ENCODE peak calls at places on chromosomes 4 and X, in four cellular contexts. T is GM12878, L is WTC11, A is HepG2. N is an unnamed sample.

GRCh38 chr4:80027611-80028010 is 45.4 kb downstream of the ANTXR2 start:
- DNase-seq in T (no peak), L (no peak), A (no peak), N (no peak)

GRCh38 chrX:130575831-130576404 is 174.1 kb downstream of the RBMX2 start:
- DNase-seq in T (no peak), L (peak), A (peak), N (peak)

GRCh38 chr4:183757105-183757504 is 98.0 kb downstream of the TRAPPC11 start:
- DNase-seq in T (no peak), L (no peak), A (no peak), N (no peak)

GRCh38 chr4:100935090-100935489 is 412.2 kb downstream of the PPP3CA start:
- DNase-seq in T (no peak), L (no peak), A (no peak), N (peak)

GRCh38 chrX:19554786-19555185 is 39.5 kb upstream of the MAP3K15 start:
- DNase-seq in T (peak), L (no peak), A (no peak), N (no peak)

GRCh38 chr4:95599777-95600436 is 51.1 kb upstream of the UNC5C start:
- DNase-seq in T (peak), L (no peak), A (no peak), N (no peak)

GRCh38 chr4:111268769-111269414 is 646.0 kb upstream of the PITX2 start:
- DNase-seq in T (peak), L (no peak), A (no peak), N (no peak)

GRCh38 chrX:26918633-26919032 is 544.5 kb downstream of the PPP4R3C start:
- DNase-seq in T (no peak), L (peak), A (peak), N (peak)

GRCh38 chr4:159594576-159594975 is 491.7 kb downstream of the RAPGEF2 start:
- DNase-seq in T (no peak), L (no peak), A (no peak), N (peak)

GRCh38 chr4:153318696-153319320 is 25.7 kb upstream of the MND1 start:
- DNase-seq in T (no peak), L (no peak), A (peak), N (peak)
- TF ChIP-seq CTCF in T (peak), L (peak), A (peak), N (peak)

DNA sequence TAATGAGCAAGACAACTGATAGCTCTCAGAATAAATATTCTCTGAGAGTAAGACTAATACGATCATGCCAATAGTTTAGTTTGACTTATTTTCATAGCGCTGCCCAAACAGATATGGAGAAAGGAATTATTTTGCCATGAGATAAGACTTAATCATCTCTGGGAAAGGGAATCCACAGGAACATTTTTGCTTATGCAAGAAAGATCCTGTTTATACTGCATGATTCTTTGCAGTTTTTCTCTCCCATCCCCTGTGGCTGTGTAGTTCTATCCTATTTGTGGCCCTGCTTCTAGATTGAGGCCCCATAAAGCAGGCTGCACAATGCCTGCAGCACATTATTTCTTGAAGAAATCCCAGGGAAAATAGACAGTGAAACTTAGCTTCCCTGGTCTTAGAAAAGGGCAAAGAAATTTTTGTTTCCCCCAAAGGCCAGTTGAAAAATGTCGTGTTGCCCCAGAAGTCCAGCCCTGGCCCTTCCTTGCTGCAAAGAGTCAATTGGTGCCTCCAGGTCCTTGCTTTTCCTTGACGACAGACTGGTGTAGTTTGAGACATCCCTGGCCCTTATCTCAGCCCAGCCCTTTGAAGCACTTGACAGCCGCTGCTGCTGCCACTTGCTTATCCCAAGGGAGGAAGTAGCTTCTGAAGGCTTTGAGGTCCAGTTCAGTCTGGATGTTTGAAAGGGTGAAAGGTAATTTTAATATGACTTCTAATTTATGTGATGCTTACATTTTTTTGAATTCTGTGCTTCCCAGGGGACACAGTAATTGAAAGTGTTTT is 45.0 kb upstream of the SH3RF1 start:
- DNase-seq in T (no peak), L (no peak), A (no peak), N (peak)
- TF ChIP-seq CREB1 in T (no peak), L (no peak), A (no peak), N (no peak)

GRCh38 chr4:94545296-94545695 is 93.6 kb downstream of the PDLIM5 start:
- DNase-seq in T (no peak), L (no peak), A (peak), N (no peak)

GRCh38 chr4:94544811-94545210 is 93.1 kb downstream of the PDLIM5 start:
- DNase-seq in T (no peak), L (no peak), A (peak), N (no peak)

GRCh38 chr4:94548571-94548970 is 96.8 kb downstream of the PDLIM5 start:
- DNase-seq in T (no peak), L (no peak), A (peak), N (peak)

GRCh38 chr4:94550352-94550751 is 98.6 kb downstream of the PDLIM5 start:
- DNase-seq in T (no peak), L (no peak), A (no peak), N (no peak)

DNA sequence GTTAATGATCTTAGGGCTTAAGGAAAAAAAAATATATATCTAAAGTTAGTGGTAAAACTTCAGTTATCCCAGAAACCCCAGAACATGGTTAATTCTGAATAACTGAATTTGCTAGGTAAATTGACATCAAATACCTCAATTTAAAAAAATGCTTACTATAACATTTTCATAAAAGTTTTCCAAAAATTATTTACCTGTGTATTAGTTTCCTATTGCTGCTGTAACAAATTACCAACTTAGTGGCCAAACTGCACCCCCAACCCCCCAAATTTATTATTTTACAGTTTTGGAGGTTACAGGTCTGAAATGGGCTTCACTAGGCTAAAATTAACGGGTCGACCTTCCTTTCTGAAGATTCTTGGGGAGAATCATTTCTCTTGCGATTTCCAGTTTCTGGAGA is 95.2 kb downstream of the PDLIM5 start:
- DNase-seq in T (no peak), L (no peak), A (no peak), N (no peak)
- TF ChIP-seq CTCF in T (no peak), L (no peak), A (no peak), N (no peak)

DNA sequence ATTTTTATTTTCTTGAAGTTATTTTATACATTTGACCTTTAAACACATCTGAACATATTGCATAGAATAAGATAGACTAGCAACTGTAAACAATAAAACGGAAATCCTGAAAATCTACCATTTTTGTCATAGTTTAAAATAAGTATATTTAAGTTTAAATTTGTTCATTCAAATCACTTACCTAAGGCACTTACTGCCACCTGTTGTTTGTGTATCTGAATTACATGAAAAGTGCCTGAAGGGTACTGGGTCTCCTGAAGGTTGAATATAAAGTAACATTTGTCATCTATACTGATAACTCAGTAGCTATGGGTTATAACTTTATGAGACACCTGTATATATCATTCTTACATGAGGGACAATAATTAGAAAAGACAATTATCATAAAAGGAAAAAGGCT is 38.6 kb downstream of the TRPC5 start:
- DNase-seq in T (no peak), L (no peak), A (no peak), N (peak)
- TF ChIP-seq CREB1 in T (no peak), L (no peak), A (no peak), N (no peak)

DNA sequence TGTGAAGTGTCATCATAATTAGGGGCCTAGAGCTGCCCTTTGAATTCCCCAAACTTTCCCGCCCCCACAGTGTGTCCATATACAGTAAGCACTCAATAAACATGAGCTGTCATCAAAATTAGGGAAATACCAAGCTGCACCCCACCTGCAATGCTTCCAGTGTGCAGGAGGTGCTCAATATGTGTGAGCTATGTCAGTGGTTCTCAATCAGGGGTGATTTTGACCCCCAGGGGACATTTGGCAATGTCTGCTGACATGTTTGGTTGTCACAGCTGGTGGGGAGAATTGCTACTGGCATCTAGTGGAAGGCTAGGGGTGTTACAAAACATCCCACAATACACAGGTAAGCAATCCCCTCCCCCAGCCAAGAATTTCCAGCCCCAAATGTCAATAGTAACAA is 750 bp downstream of the CFP start:
- DNase-seq in T (no peak), L (peak), A (no peak), N (peak)
- TF ChIP-seq CTCF in T (peak), L (no peak), A (peak), N (peak)

GRCh38 chrX:3230496-3230895 is 116.0 kb downstream of the MXRA5 start:
- DNase-seq in T (no peak), L (no peak), A (no peak), N (no peak)
- TF ChIP-seq CREB1 in T (no peak), L (no peak), A (no peak), N (no peak)

GRCh38 chr4:121421594-121421993 is 40.8 kb upstream of the QRFPR start:
- DNase-seq in T (no peak), L (no peak), A (no peak), N (peak)
- TF ChIP-seq CTCF in T (no peak), L (no peak), A (peak), N (peak)

DNA sequence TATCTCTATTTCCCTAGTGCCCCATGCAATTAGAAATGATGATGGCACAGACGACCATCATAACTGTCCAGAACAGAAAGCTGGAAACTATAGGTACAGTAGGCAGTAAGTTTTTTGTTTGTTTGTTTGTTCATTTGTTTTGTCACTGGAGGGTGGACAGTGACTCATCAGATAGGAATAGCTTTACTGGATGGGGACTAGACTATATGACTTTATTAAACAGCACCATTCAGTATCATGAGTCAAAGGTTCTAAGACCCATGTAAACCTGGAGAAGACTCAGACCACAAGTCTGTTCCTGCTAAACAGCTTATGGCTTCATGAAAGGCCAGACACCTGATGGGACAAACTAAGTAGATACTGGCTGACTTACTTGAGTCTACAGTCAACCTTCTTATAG is 38.4 kb downstream of the PLAC1 start:
- DNase-seq in T (no peak), L (no peak), A (no peak), N (no peak)
- TF ChIP-seq CREB1 in T (no peak), L (no peak), A (no peak), N (no peak)

DNA sequence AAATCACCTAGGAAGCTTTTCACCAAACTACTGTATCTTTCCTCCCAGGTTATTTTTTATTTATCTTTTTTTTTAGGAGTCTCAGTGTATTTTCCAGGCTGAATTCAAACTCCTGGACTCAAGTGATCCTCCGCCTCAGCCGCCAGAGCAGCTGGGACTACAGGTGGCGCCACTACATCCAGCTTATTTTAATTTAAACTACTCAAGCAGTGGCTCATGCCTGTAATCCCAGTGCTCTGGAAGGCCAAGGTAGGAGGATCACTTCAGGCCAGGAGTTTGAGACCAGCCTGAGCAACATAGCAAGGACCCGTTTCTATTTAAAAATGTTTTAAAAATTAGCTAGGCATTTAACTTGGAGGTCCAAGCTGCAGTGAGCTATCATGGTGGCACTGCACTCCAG is 37.8 kb downstream of the LEF1 start:
- DNase-seq in T (no peak), L (peak), A (no peak), N (peak)
- TF ChIP-seq CTCF in T (no peak), L (no peak), A (peak), N (peak)

GRCh38 chrX:81874807-81875206 is 672.9 kb downstream of the SH3BGRL start:
- DNase-seq in T (no peak), L (no peak), A (no peak), N (no peak)

GRCh38 chrX:81876437-81876836 is 674.5 kb downstream of the SH3BGRL start:
- DNase-seq in T (no peak), L (no peak), A (no peak), N (no peak)

DNA sequence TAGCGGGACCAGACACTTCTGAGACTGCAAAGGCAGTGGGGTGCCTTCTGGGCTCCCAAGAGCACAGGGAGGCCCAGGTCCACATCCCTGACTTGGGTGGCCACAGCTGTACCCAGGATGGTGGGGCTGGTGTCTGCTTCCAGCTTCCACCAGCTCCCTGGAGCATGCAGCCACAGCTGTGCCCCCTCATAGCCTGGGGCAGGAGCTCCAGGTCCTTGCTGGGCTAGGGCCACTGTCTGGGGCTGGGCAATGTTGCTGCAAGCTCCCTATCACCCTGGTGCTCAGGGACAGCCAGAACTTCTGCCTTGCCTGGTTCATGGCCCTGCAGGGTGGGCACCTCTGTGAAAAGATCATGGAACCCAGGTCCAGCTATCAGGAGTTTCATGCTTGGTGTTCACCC is 673.9 kb downstream of the SH3BGRL start:
- DNase-seq in T (no peak), L (no peak), A (no peak), N (no peak)
- TF ChIP-seq CREB1 in T (no peak), L (no peak), A (no peak), N (no peak)

N was measured in GM23338.